ENCODE peak calls at places on chromosome 19, in nine cellular contexts. One of them, this sample, is unnamed.

GRCh38 chr19:54388001-54388802 is 23.5 kb upstream of the LAIR1 start:
- DNase-seq in HTR-8/SVneo: no peak
- DNase-seq in NCI-H2107: no peak
- DNase-seq in EH: peak; percentile 10
- DNase-seq in NCI-H1694 treated with DMSO at 0.1 percent for 48 hours: no peak
- DNase-seq in BE2C: no peak
- DNase-seq in NCI-H146: peak; percentile 8
- DNase-seq in HFF-Myc: no peak
- DNase-seq in M059J: no peak
- DNase-seq in this sample: peak; percentile 78

GRCh38 chr19:48183356-48183755 is 12.9 kb downstream of the ZSWIM9 start:
- DNase-seq in HTR-8/SVneo: no peak
- DNase-seq in NCI-H2107: no peak
- DNase-seq in EH: no peak
- DNase-seq in NCI-H1694 treated with DMSO at 0.1 percent for 48 hours: no peak
- DNase-seq in BE2C: no peak
- DNase-seq in NCI-H146: no peak
- DNase-seq in HFF-Myc: no peak
- DNase-seq in M059J: no peak
- DNase-seq in this sample: no peak

GRCh38 chr19:57558525-57558924 is 1.1 kb downstream of the ZNF550 start:
- DNase-seq in HTR-8/SVneo: no peak
- DNase-seq in NCI-H2107: no peak
- DNase-seq in EH: peak; percentile 29
- DNase-seq in NCI-H1694 treated with DMSO at 0.1 percent for 48 hours: no peak
- DNase-seq in BE2C: no peak
- DNase-seq in NCI-H146: no peak
- DNase-seq in HFF-Myc: no peak
- DNase-seq in M059J: no peak
- DNase-seq in this sample: no peak

GRCh38 chr19:45075215-45076028 is 856 bp downstream of the ZNF296 start:
- DNase-seq in HTR-8/SVneo: peak; percentile 75
- DNase-seq in NCI-H2107: no peak
- DNase-seq in EH: peak; percentile 73
- DNase-seq in NCI-H1694 treated with DMSO at 0.1 percent for 48 hours: no peak
- DNase-seq in BE2C: no peak
- DNase-seq in NCI-H146: peak; percentile 77
- DNase-seq in HFF-Myc: no peak
- DNase-seq in M059J: no peak
- DNase-seq in this sample: peak; percentile 92

GRCh38 chr19:23093832-23094231 is 23.0 kb upstream of the ZNF730 start:
- DNase-seq in HTR-8/SVneo: no peak
- DNase-seq in NCI-H2107: no peak
- DNase-seq in EH: no peak
- DNase-seq in NCI-H1694 treated with DMSO at 0.1 percent for 48 hours: no peak
- DNase-seq in BE2C: no peak
- DNase-seq in NCI-H146: no peak
- DNase-seq in HFF-Myc: no peak
- DNase-seq in M059J: no peak
- DNase-seq in this sample: no peak

GRCh38 chr19:49470615-49470978 is 3.4 kb upstream of the FLT3LG start:
- DNase-seq in HTR-8/SVneo: no peak
- DNase-seq in NCI-H2107: no peak
- DNase-seq in EH: no peak
- DNase-seq in NCI-H1694 treated with DMSO at 0.1 percent for 48 hours: no peak
- DNase-seq in BE2C: no peak
- DNase-seq in NCI-H146: no peak
- DNase-seq in HFF-Myc: no peak
- DNase-seq in M059J: no peak
- DNase-seq in this sample: no peak

GRCh38 chr19:46133777-46134231 is 9.3 kb upstream of the IGFL3 start:
- DNase-seq in HTR-8/SVneo: no peak
- DNase-seq in NCI-H2107: no peak
- DNase-seq in EH: peak; percentile 27
- DNase-seq in NCI-H1694 treated with DMSO at 0.1 percent for 48 hours: no peak
- DNase-seq in BE2C: no peak
- DNase-seq in NCI-H146: peak; percentile 62
- DNase-seq in HFF-Myc: no peak
- DNase-seq in M059J: peak; percentile 9
- DNase-seq in this sample: no peak

GRCh38 chr19:41195675-41196497 is 2.9 kb downstream of the CYP2S1 start:
- DNase-seq in HTR-8/SVneo: no peak
- DNase-seq in NCI-H2107: no peak
- DNase-seq in EH: peak; percentile 39
- DNase-seq in NCI-H1694 treated with DMSO at 0.1 percent for 48 hours: no peak
- DNase-seq in BE2C: no peak
- DNase-seq in NCI-H146: no peak
- DNase-seq in HFF-Myc: no peak
- DNase-seq in M059J: peak; percentile 33
- DNase-seq in this sample: no peak

GRCh38 chr19:18507021-18507726 is 14.7 kb downstream of the ELL start:
- DNase-seq in HTR-8/SVneo: no peak
- DNase-seq in NCI-H2107: no peak
- DNase-seq in EH: peak; percentile 46
- DNase-seq in NCI-H1694 treated with DMSO at 0.1 percent for 48 hours: no peak
- DNase-seq in BE2C: no peak
- DNase-seq in NCI-H146: no peak
- DNase-seq in HFF-Myc: no peak
- DNase-seq in M059J: peak; percentile 69
- DNase-seq in this sample: no peak

GRCh38 chr19:42352216-42352892 is 26.9 kb downstream of the MEGF8 start:
- DNase-seq in HTR-8/SVneo: no peak
- DNase-seq in NCI-H2107: peak; percentile 40
- DNase-seq in EH: peak; percentile 21
- DNase-seq in NCI-H1694 treated with DMSO at 0.1 percent for 48 hours: peak; percentile 37
- DNase-seq in BE2C: peak; percentile 53
- DNase-seq in NCI-H146: no peak
- DNase-seq in HFF-Myc: peak; percentile 24
- DNase-seq in M059J: peak; percentile 72
- DNase-seq in this sample: no peak

GRCh38 chr19:16226878-16227836 is 29.4 kb downstream of the AP1M1 start:
- DNase-seq in HTR-8/SVneo: no peak
- DNase-seq in NCI-H2107: no peak
- DNase-seq in EH: no peak
- DNase-seq in NCI-H1694 treated with DMSO at 0.1 percent for 48 hours: no peak
- DNase-seq in BE2C: no peak
- DNase-seq in NCI-H146: no peak
- DNase-seq in HFF-Myc: no peak
- DNase-seq in M059J: no peak
- DNase-seq in this sample: no peak

GRCh38 chr19:9850235-9850959 is 15.3 kb downstream of the PIN1 start:
- DNase-seq in HTR-8/SVneo: no peak
- DNase-seq in NCI-H2107: peak; percentile 22
- DNase-seq in EH: no peak
- DNase-seq in NCI-H1694 treated with DMSO at 0.1 percent for 48 hours: peak; percentile 85
- DNase-seq in BE2C: no peak
- DNase-seq in NCI-H146: no peak
- DNase-seq in HFF-Myc: no peak
- DNase-seq in M059J: no peak
- DNase-seq in this sample: no peak

GRCh38 chr19:46428278-46429141 is at the start of gene PNMA8C:
- DNase-seq in HTR-8/SVneo: no peak
- DNase-seq in NCI-H2107: no peak
- DNase-seq in EH: peak; percentile 75
- DNase-seq in NCI-H1694 treated with DMSO at 0.1 percent for 48 hours: no peak
- DNase-seq in BE2C: peak; percentile 85
- DNase-seq in NCI-H146: peak; percentile 78
- DNase-seq in HFF-Myc: no peak
- DNase-seq in M059J: peak; percentile 59
- DNase-seq in this sample: peak; percentile 31

This sample was measured in HL-60.